ENCODE peak calls at places on chromosomes 4 and X, in ten cellular contexts. G, D, R, P, I, J, Y, V, E and U are unnamed samples. For H3K9me3, the result is how much of the 10 kb centered on the place peaks cover.

GRCh38 chr4:7307391-7308099 is 115.2 kb downstream of the SORCS2 start:
- DNase-seq in G (no peak), D (no peak), R (no peak), P (no peak), I (no peak), J (no peak), Y (no peak), V (no peak), E (no peak), U (no peak)

GRCh38 chr4:180363817-180364216 is 1879.4 kb upstream of the TENM3 start:
- DNase-seq in G (no peak), D (peak), R (peak), P (no peak), I (no peak), J (no peak), Y (no peak), V (no peak), E (no peak), U (no peak)

GRCh38 chr4:148787831-148788477 is 345.7 kb upstream of the NR3C2 start:
- DNase-seq in G (no peak), D (peak), R (peak), P (no peak), I (peak), J (no peak), Y (peak), V (no peak), E (no peak), U (no peak)

GRCh38 chrX:77755561-77755960 is 30.5 kb downstream of the ATRX start:
- DNase-seq in G (no peak), D (no peak), R (no peak), P (no peak), I (no peak), J (no peak), Y (no peak), V (no peak), E (no peak), U (no peak)

GRCh38 chr4:25908491-25908901 is 5.5 kb upstream of the SMIM20 start:
- DNase-seq in G (no peak), D (peak), R (peak), P (peak), I (peak), J (no peak), Y (peak), V (peak), E (peak), U (no peak)

GRCh38 chr4:127622621-127622922 is 10.2 kb upstream of the INTU start:
- DNase-seq in G (no peak), D (no peak), R (no peak), P (no peak), I (no peak), J (no peak), Y (no peak), V (no peak), E (no peak), U (no peak)

GRCh38 chrX:3271485-3272186 is 74.8 kb downstream of the MXRA5 start:
- DNase-seq in G (no peak), D (peak), R (peak), P (peak), I (no peak), J (no peak), Y (peak), V (no peak), E (peak), U (no peak)

GRCh38 chrX:44784241-44784640 is 59.6 kb upstream of the DUSP21 start:
- DNase-seq in G (no peak), D (peak), R (peak), P (no peak), I (no peak), J (peak), Y (no peak), V (no peak), E (peak), U (peak)

GRCh38 chr4:256492-256891 is 48.8 kb downstream of the ZNF732 start:
- DNase-seq in G (no peak), D (no peak), R (no peak), P (no peak), I (no peak), J (no peak), Y (no peak), V (no peak), E (no peak), U (no peak)
- H3K9me3 ChIP-seq in G (half or more), D (under half), R (half or more), P (under half), I (under half), J (under half), Y (under half), V (under half), E (under half), U (under half)

DNA sequence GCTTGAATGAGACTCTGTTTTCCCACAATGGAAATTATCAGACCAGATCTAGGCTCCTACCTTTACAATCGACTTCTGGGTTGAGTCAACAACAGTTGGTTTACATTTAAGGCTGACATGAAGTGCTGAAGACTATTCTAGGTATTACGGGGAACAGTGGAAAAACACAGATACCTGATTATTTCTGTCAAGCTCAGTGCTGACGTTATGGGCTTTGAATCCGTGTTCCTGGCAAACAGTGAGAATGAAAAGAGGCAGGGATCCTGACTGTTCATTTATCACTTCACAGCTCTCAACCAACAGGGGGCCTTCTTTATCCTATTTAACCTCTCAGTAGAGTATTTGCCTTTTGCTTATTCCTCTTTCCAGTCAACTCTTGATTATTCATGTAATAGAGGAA is 43.1 kb downstream of the TMEM164 start:
- DNase-seq in G (peak), D (peak), R (no peak), P (peak), I (no peak), J (no peak), Y (no peak), V (no peak), E (no peak), U (no peak)
- H3K4me3 ChIP-seq in G (no peak), D (no peak), R (no peak), P (no peak), I (no peak), J (no peak), Y (no peak), V (no peak), E (no peak), U (no peak)

GRCh38 chrX:107776649-107777535 is 641 bp upstream of the NCBP2L start:
- DNase-seq in G (peak), D (peak), R (peak), P (peak), I (peak), J (peak), Y (peak), V (peak), E (peak), U (peak)
- TF ChIP-seq EZH2 in G (peak), D (no peak), R (no peak), P (no peak), I (no peak), J (no peak), Y (no peak), V (no peak), E (no peak), U (no peak)

GRCh38 chr4:153523171-153523757 is 57.1 kb downstream of the TMEM131L start:
- DNase-seq in G (peak), D (no peak), R (no peak), P (no peak), I (no peak), J (no peak), Y (no peak), V (no peak), E (no peak), U (no peak)
- H3K9me3 ChIP-seq in G (under half), D (under half), R (under half), P (under half), I (under half), J (under half), Y (under half), V (under half), E (under half), U (under half)

GRCh38 chrX:132954323-132954722 is 4.1 kb downstream of the HS6ST2 start:
- DNase-seq in G (no peak), D (peak), R (no peak), P (no peak), I (no peak), J (no peak), Y (no peak), V (no peak), E (no peak), U (no peak)

GRCh38 chrX:132955710-132956109 is 2.7 kb downstream of the HS6ST2 start:
- DNase-seq in G (peak), D (no peak), R (no peak), P (no peak), I (no peak), J (no peak), Y (no peak), V (no peak), E (no peak), U (no peak)

GRCh38 chrX:132956421-132957210 is 1.8 kb downstream of the HS6ST2 start:
- DNase-seq in G (peak), D (no peak), R (no peak), P (peak), I (no peak), J (no peak), Y (no peak), V (no peak), E (peak), U (no peak)

GRCh38 chrX:132958086-132958703 is at the start of gene HS6ST2:
- DNase-seq in G (peak), D (no peak), R (no peak), P (peak), I (peak), J (no peak), Y (no peak), V (no peak), E (no peak), U (no peak)

DNA sequence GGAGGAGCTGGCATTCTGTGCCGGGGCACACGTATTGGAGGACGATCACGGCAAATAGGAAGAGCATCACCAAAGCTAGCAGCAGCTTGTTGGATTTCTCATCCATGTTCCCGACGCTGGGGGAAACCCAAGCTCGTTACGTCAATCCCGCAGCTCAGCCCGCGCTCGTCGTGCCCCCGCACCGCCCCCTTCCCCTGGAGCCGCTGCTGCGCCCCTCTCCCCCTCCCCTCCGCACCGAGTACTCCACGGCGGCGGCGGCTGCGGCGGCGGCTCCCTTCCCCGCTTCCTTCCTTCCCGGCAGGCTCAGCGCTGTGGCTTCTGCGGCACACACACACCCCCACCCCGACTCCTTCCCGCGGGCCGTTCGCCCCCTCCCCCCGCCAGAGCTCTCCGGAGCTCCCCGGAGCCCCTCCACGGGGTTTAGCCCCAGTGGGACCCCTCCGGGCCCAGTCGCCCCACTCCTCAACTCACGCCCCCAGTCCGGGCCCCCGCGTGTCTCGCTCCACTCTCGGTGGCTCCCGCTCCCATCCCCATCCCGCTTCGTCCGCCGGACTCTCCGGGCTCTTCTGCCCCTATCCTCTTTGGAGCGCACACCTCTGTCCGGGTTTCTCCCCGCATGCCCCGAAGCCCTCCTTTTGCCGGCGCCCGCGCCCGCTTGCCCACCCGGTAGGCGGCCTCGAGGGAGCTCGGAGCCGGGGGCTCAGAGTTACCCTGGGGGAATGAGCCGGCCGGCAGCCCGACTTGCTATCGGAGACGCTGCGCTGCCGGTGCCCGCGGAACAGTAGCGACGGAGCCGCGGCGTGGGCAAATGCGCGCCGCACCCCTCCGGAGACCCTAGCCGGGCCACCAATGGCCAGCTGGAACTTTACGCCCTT is 981 bp downstream of the HS6ST2 start:
- DNase-seq in G (peak), D (no peak), R (no peak), P (peak), I (peak), J (no peak), Y (no peak), V (no peak), E (peak), U (no peak)
- H3K4me3 ChIP-seq in G (peak), D (peak), R (no peak), P (peak), I (peak), J (peak), Y (no peak), V (peak), E (peak), U (peak)